ENCODE peak calls at places on chromosomes 5 and 9, in seven cellular contexts. F is endodermal cell, H is left ventricle myocardium inferior, C is coronary artery, X is fibroblast of lung, P is RWPE1, M is progenitor cell of endocrine pancreas. E is an unnamed sample.

GRCh38 chr5:155729684-155730059 is 597.3 kb upstream of the SGCD start:
- DNase-seq in M (no peak), F (peak; percentile 64), C (no peak), X (peak; percentile 7), H (peak; percentile 77), P (no peak), E (no peak)

GRCh38 chr5:173228107-173228506 is 6.9 kb downstream of the NKX2-5 start:
- DNase-seq in C (no peak), M (no peak), X (no peak), F (no peak), P (no peak), H (no peak), E (no peak)

GRCh38 chr5:32443145-32443540 is 1.4 kb downstream of the ZFR start:
- DNase-seq in M (no peak), C (no peak), F (no peak), H (no peak), X (peak; percentile 47), P (peak; percentile 30), E (no peak)

GRCh38 chr5:130337179-130337888 is 433.1 kb downstream of the CHSY3 start:
- DNase-seq in P (peak; percentile 79), M (no peak), H (no peak), C (no peak), F (no peak), X (peak; percentile 84), E (no peak)

GRCh38 chr5:142253938-142254895 is 70.6 kb downstream of the SPRY4 start:
- DNase-seq in X (peak; percentile 25), M (no peak), P (no peak), C (no peak), F (no peak), H (no peak), E (no peak)

GRCh38 chr9:93814561-93814960 is 140.6 kb downstream of the BARX1 start:
- DNase-seq in M (no peak), C (no peak), P (no peak), H (no peak), F (peak; percentile 73), X (no peak), E (no peak)

GRCh38 chr9:93952784-93953491 is 2.2 kb downstream of the BARX1 start:
- DNase-seq in H (no peak), F (peak; percentile 77), M (no peak), C (no peak), P (no peak), X (no peak), E (no peak)

GRCh38 chr9:94783121-94783664 is 56.7 kb downstream of the AOPEP start:
- DNase-seq in X (peak; percentile 90), H (peak; percentile 53), F (peak; percentile 85), M (peak; percentile 41), C (peak; percentile 86), P (peak; percentile 93), E (peak; percentile 26)

GRCh38 chr5:65121880-65122436 is 353.2 kb downstream of the CWC27 start:
- DNase-seq in M (no peak), X (peak; percentile 94), H (no peak), F (no peak), P (no peak), C (no peak), E (no peak)

GRCh38 chr9:32248189-32248712 is 136.2 kb upstream of the ACO1 start:
- DNase-seq in X (no peak), F (no peak), M (no peak), P (no peak), H (no peak), C (no peak), E (no peak)

GRCh38 chr9:74499770-74500583 is 2.8 kb downstream of the RORB start:
- DNase-seq in P (no peak), X (peak; percentile 15), H (no peak), M (no peak), C (no peak), F (peak; percentile 76), E (no peak)

GRCh38 chr5:138952962-138953361 is 77.8 kb upstream of the LRRTM2 start:
- DNase-seq in M (no peak), H (no peak), X (no peak), P (no peak), C (no peak), F (no peak), E (no peak)

DNA sequence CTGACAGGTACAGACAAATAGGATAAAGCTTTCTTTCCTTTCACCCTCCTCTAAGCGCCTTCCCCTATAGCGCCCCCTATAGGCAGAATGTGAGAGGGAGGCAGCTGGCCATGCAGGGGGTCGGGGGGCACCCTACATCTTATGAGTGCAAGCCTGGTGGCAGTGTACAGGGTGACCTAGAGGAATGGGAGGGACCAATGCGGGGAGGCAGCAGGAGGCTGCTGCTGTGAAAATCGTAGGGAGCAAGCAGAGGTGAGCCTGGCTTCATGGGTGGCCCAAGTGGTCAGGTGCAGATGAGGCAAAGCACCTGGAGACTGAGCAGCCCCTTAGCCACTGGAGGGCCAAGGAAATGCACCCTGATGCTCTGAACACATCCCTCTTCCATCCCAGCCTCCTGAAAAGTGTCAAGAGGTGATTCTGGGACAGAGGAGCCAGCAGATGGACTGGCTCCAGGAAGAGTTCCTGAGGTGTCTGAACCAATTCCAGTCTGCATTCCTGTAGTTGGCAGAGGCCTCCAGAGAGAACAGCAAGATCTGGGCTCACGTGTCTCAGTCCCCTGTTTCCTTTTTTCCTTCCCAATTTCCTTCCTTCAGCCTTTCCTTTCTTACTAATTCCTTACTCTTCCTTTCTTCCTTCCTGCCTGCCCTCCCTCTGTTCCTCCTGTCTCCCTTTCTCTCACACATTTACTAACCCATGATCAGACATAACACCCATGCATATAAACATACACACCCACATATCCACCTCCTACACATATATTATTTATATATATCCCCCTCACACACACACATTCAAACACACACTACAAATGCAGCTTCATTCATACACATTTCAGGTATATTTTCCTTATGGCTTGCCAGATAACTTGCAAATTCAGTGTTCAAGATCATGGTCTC is 32.8 kb upstream of the GALNT10 start:
- DNase-seq in P (no peak), X (no peak), M (no peak), F (peak; percentile 83), H (no peak), C (no peak), E (no peak)
- TF ChIP-seq CTCF in P (peak; percentile 60), X (peak; percentile 33), M (peak; percentile 44), F (peak; percentile 91), H (peak; percentile 45), C (no peak), E (no peak)

DNA sequence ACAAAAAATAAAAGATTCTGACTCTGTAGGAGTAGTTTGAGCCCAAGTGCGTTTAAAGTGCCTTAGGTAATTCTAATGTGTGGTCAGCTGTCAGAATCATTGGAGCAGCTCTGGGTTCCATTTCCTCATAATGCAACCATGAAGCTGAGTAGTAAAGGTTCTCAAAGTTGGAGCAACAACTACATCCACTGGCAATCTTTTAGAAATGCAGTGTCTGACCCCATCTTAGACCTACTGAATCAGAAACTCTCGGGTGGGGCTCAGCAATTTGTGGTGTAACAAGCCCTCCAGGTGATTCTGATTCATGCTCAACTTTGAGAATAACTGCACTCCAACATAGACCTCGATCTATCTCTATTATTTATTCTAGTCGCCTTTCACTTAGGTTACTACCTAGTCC is 7.6 kb upstream of the ALDH1A1 start:
- DNase-seq in C (no peak), M (no peak), H (no peak), X (no peak), F (no peak), P (peak; percentile 30), E (no peak)
- TF ChIP-seq CTCF in C (no peak), M (no peak), H (no peak), X (no peak), F (no peak), P (no peak), E (no peak)

GRCh38 chr5:132754111-132754510 is 6.9 kb downstream of the CCNI2 start:
- DNase-seq in X (no peak), F (peak; percentile 13), C (no peak), M (no peak), P (no peak), H (no peak), E (no peak)

GRCh38 chr5:132754947-132755346 is 7.7 kb downstream of the CCNI2 start:
- DNase-seq in P (no peak), H (no peak), X (no peak), F (peak; percentile 64), C (no peak), M (no peak), E (no peak)

GRCh38 chr5:132752581-132753125 is 5.4 kb downstream of the CCNI2 start:
- DNase-seq in C (no peak), F (no peak), X (no peak), M (no peak), P (no peak), H (no peak), E (no peak)

GRCh38 chr5:132751971-132752580 is 4.8 kb downstream of the CCNI2 start:
- DNase-seq in X (no peak), H (no peak), M (no peak), F (no peak), P (no peak), C (no peak), E (no peak)

GRCh38 chr5:132753135-132753987 is 6.1 kb downstream of the CCNI2 start:
- DNase-seq in M (no peak), P (no peak), H (no peak), X (no peak), F (peak; percentile 82), C (no peak), E (no peak)
- TF ChIP-seq CTCF in M (no peak), P (no peak), H (no peak), X (peak; percentile 4), F (peak; percentile 57), C (no peak), E (no peak)

DNA sequence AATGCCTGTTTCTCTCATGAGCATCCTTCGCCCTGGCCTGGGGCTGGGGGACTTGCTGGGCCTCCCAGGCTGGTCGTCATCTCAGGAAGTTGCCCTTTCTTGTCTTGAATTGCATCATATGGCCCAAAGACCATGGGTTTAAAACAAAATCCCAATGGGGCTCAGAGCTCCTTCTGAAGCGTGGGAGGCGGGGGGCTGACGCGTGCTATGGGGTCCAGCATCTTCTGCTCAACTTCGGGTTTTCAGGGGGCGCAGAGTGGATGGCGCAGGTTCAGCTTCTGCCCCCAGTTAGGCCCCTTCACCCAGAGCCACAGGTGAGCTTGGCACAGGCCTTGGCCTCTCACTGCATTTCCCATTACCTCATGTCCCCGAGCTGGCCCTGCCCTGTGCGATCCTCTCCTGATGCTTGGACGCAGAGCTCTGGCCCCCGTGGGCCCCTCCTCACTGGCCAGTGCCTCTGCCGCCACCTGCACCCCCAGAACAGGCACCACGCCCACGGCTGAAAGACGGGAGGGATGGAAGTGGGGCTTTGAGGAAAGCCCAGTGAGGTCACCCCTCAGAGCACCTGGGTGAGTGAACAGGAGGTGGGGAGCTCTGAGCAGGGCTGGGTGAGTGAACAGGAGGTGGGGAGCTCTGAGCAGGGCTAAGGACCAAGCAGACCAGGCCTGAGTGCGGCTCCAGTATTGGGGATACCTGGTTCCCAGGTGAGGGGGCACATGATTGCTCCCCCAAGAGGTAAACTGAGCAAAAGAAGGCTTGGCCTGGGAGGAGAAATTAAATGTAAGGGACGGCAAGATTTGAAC is 56.0 kb downstream of the TRIP13 start:
- DNase-seq in M (peak; percentile 8), C (peak; percentile 64), F (no peak), H (no peak), X (no peak), P (no peak), E (no peak)
- TF ChIP-seq CTCF in M (no peak), C (no peak), F (no peak), H (no peak), X (no peak), P (no peak), E (no peak)

GRCh38 chr5:38382898-38383297 is 124.5 kb downstream of the EGFLAM start:
- DNase-seq in F (peak; percentile 93), P (peak; percentile 82), H (peak; percentile 37), M (peak; percentile 48), X (peak; percentile 50), C (no peak), E (no peak)
- TF ChIP-seq CTCF in F (peak; percentile 93), P (peak; percentile 82), H (peak; percentile 88), M (peak; percentile 89), X (peak; percentile 94), C (peak; percentile 56), E (no peak)